ENCODE peak calls at places on chromosomes 1 and 21, in seven cellular contexts. One of them, this sample, is unnamed. For H3K4me1 and H3K27me3, the result is how much of the 10 kb centered on the place peaks cover.

GRCh38 chr1:3530086-3530930 is 75.8 kb downstream of the ARHGEF16 start:
- DNase-seq in neuronal stem cell: no peak
- DNase-seq in H1: peak
- DNase-seq in sigmoid colon: no peak
- DNase-seq in CD8-positive, alpha-beta memory T cell: no peak
- DNase-seq in GM23338: peak
- DNase-seq in naive thymus-derived CD4-positive, alpha-beta T cell: no peak
- DNase-seq in this sample: peak

GRCh38 chr1:116987256-116987555 is 14.4 kb upstream of the CD101 start:
- DNase-seq in GM23338: no peak
- DNase-seq in H1: no peak
- DNase-seq in CD8-positive, alpha-beta memory T cell: peak
- DNase-seq in sigmoid colon: no peak
- DNase-seq in neuronal stem cell: no peak
- DNase-seq in naive thymus-derived CD4-positive, alpha-beta T cell: peak
- DNase-seq in this sample: peak

GRCh38 chr1:228872080-228872479 is 136.8 kb downstream of the RHOU start:
- DNase-seq in naive thymus-derived CD4-positive, alpha-beta T cell: no peak
- DNase-seq in GM23338: no peak
- DNase-seq in H1: peak
- DNase-seq in neuronal stem cell: no peak
- DNase-seq in sigmoid colon: no peak
- DNase-seq in CD8-positive, alpha-beta memory T cell: no peak
- DNase-seq in this sample: no peak

GRCh38 chr1:160779662-160780397 is 16.1 kb upstream of the LY9 start:
- DNase-seq in CD8-positive, alpha-beta memory T cell: peak
- DNase-seq in sigmoid colon: no peak
- DNase-seq in neuronal stem cell: no peak
- DNase-seq in H1: peak
- DNase-seq in GM23338: peak
- DNase-seq in naive thymus-derived CD4-positive, alpha-beta T cell: no peak
- DNase-seq in this sample: peak

GRCh38 chr1:65319754-65320153 is 10.4 kb downstream of the DNAJC6 start:
- DNase-seq in sigmoid colon: no peak
- DNase-seq in CD8-positive, alpha-beta memory T cell: no peak
- DNase-seq in GM23338: no peak
- DNase-seq in naive thymus-derived CD4-positive, alpha-beta T cell: no peak
- DNase-seq in H1: no peak
- DNase-seq in neuronal stem cell: no peak
- DNase-seq in this sample: no peak

GRCh38 chr1:64469977-64470669 is at the start of gene CACHD1:
- DNase-seq in CD8-positive, alpha-beta memory T cell: no peak
- DNase-seq in GM23338: peak
- DNase-seq in sigmoid colon: peak
- DNase-seq in naive thymus-derived CD4-positive, alpha-beta T cell: peak
- DNase-seq in H1: peak
- DNase-seq in neuronal stem cell: peak
- DNase-seq in this sample: peak

GRCh38 chr21:46381521-46381920 is 57.6 kb downstream of the PCNT start:
- DNase-seq in naive thymus-derived CD4-positive, alpha-beta T cell: no peak
- DNase-seq in CD8-positive, alpha-beta memory T cell: no peak
- DNase-seq in neuronal stem cell: no peak
- DNase-seq in GM23338: no peak
- DNase-seq in sigmoid colon: no peak
- DNase-seq in H1: no peak
- DNase-seq in this sample: no peak

GRCh38 chr1:16243408-16243690 is 6.4 kb upstream of the CPLANE2 start:
- DNase-seq in CD8-positive, alpha-beta memory T cell: no peak
- DNase-seq in H1: no peak
- DNase-seq in naive thymus-derived CD4-positive, alpha-beta T cell: no peak
- DNase-seq in GM23338: no peak
- DNase-seq in neuronal stem cell: no peak
- DNase-seq in sigmoid colon: no peak
- DNase-seq in this sample: no peak

GRCh38 chr21:20882462-20883415 is 115.5 kb upstream of the NCAM2 start:
- DNase-seq in neuronal stem cell: peak
- DNase-seq in H1: peak
- DNase-seq in CD8-positive, alpha-beta memory T cell: no peak
- DNase-seq in naive thymus-derived CD4-positive, alpha-beta T cell: no peak
- DNase-seq in sigmoid colon: no peak
- DNase-seq in GM23338: peak
- DNase-seq in this sample: peak

DNA sequence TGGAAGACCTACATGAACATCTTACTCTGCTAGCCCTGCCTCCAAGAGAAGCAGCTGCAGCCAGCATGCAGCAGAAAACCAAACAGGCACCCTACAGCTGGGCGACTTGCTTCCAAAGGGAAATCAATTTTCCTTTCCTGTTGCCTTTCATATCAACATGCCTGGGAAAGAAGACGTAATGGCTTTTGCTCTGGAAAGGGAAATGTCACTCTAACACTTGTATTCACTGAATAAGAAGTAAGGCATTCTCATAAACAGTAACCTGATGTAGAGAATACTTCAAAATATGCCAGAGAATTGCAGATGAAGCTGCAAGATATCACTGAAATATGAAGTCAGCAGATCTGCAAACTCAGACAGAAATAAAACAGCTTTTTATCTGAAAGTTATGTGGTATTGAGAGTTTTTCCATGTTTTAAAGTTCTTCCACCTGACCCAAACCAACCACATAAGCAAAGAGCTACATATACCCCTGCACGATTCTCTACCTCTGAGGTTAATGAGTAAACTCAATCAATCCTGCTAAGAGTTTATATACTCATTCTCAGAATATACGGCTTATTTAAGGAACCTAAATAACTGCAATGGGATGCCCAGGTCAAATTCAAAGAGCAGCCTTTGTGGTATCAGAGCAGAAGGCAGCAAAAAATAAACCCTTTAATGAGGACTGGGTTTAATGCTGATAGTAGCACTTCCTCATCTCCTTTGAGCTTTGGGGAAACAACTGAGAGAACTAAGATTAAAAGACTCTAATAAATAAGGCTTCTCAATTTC is 150.9 kb downstream of the RERE start:
- DNase-seq in CD8-positive, alpha-beta memory T cell: no peak
- DNase-seq in sigmoid colon: no peak
- DNase-seq in neuronal stem cell: no peak
- DNase-seq in GM23338: no peak
- DNase-seq in naive thymus-derived CD4-positive, alpha-beta T cell: no peak
- DNase-seq in H1: no peak
- DNase-seq in this sample: no peak
- H3K4me1 ChIP-seq in CD8-positive, alpha-beta memory T cell: half or more
- H3K4me1 ChIP-seq in sigmoid colon: half or more
- H3K4me1 ChIP-seq in neuronal stem cell: under half
- H3K4me1 ChIP-seq in GM23338: half or more
- H3K4me1 ChIP-seq in naive thymus-derived CD4-positive, alpha-beta T cell: under half
- H3K4me1 ChIP-seq in H1: under half
- H3K4me1 ChIP-seq in this sample: under half

GRCh38 chr1:227560814-227561213 is 2.5 kb upstream of the ZNF678 start:
- DNase-seq in naive thymus-derived CD4-positive, alpha-beta T cell: no peak
- DNase-seq in H1: no peak
- DNase-seq in sigmoid colon: no peak
- DNase-seq in CD8-positive, alpha-beta memory T cell: no peak
- DNase-seq in neuronal stem cell: no peak
- DNase-seq in GM23338: no peak
- DNase-seq in this sample: no peak
- H3K27me3 ChIP-seq in naive thymus-derived CD4-positive, alpha-beta T cell: under half
- H3K27me3 ChIP-seq in H1: under half
- H3K27me3 ChIP-seq in sigmoid colon: under half
- H3K27me3 ChIP-seq in CD8-positive, alpha-beta memory T cell: under half
- H3K27me3 ChIP-seq in neuronal stem cell: under half
- H3K27me3 ChIP-seq in GM23338: under half
- H3K27me3 ChIP-seq in this sample: under half

DNA sequence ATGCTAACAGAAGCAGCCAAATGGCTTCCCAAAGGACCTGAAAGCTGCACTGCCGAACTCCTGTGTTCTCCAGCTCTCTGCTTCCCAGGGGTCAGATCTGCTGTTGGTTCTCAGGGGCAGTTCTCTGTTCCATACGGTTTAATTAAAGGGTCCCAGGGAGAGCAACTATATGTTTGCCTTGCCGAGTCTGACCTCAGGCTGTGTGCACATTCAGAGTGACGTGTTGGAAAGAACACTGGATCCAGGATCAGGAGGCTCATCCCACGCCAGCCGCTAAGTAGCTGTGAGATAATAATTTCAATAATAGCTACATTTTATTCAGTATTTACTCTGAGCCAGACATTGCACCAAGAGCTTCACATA is 23.4 kb downstream of the NENF start:
- DNase-seq in sigmoid colon: no peak
- DNase-seq in naive thymus-derived CD4-positive, alpha-beta T cell: peak
- DNase-seq in GM23338: no peak
- DNase-seq in neuronal stem cell: no peak
- DNase-seq in H1: no peak
- DNase-seq in CD8-positive, alpha-beta memory T cell: no peak
- DNase-seq in this sample: no peak
- H3K4me3 ChIP-seq in sigmoid colon: no peak
- H3K4me3 ChIP-seq in naive thymus-derived CD4-positive, alpha-beta T cell: no peak
- H3K4me3 ChIP-seq in GM23338: no peak
- H3K4me3 ChIP-seq in neuronal stem cell: no peak
- H3K4me3 ChIP-seq in H1: no peak
- H3K4me3 ChIP-seq in CD8-positive, alpha-beta memory T cell: no peak
- H3K4me3 ChIP-seq in this sample: no peak

GRCh38 chr1:8373547-8374270 is 55.8 kb downstream of the SLC45A1 start:
- DNase-seq in GM23338: peak
- DNase-seq in CD8-positive, alpha-beta memory T cell: no peak
- DNase-seq in naive thymus-derived CD4-positive, alpha-beta T cell: no peak
- DNase-seq in H1: no peak
- DNase-seq in sigmoid colon: peak
- DNase-seq in neuronal stem cell: peak
- DNase-seq in this sample: no peak
- H3K4me1 ChIP-seq in GM23338: half or more
- H3K4me1 ChIP-seq in CD8-positive, alpha-beta memory T cell: under half
- H3K4me1 ChIP-seq in naive thymus-derived CD4-positive, alpha-beta T cell: under half
- H3K4me1 ChIP-seq in H1: under half
- H3K4me1 ChIP-seq in sigmoid colon: half or more
- H3K4me1 ChIP-seq in neuronal stem cell: under half
- H3K4me1 ChIP-seq in this sample: under half

This sample was measured in CD4-positive, CD25-positive, alpha-beta regulatory T cell.